ENCODE peak calls at places on chromosomes 16 and 17, in eight cellular contexts. P, L, X, Z, N, Q, W and O are unnamed samples.

GRCh38 chr17:54996441-54996840 is 27.9 kb downstream of the STXBP4 start:
- DNase-seq in P (no peak), L (no peak), X (no peak), Z (no peak), N (no peak), Q (no peak), W (no peak), O (no peak)

GRCh38 chr17:57714660-57715059 is 30.4 kb downstream of the CCDC182 start:
- DNase-seq in P (no peak), L (no peak), X (no peak), Z (no peak), N (no peak), Q (no peak), W (no peak), O (no peak)

GRCh38 chr17:37062036-37062435 is 113.3 kb downstream of the AATF start:
- DNase-seq in P (no peak), L (no peak), X (no peak), Z (no peak), N (no peak), Q (no peak), W (no peak), O (no peak)

GRCh38 chr17:269616-270514 is 82.7 kb downstream of the RPH3AL start:
- DNase-seq in P (peak), L (no peak), X (no peak), Z (no peak), N (peak), Q (no peak), W (peak), O (peak)

GRCh38 chr17:59357929-59358328 is 26.5 kb downstream of the YPEL2 start:
- DNase-seq in P (no peak), L (no peak), X (no peak), Z (no peak), N (no peak), Q (no peak), W (no peak), O (no peak)

GRCh38 chr16:20806168-20807050 is at the start of the genes ERI2 and REXO5:
- DNase-seq in P (peak), L (peak), X (peak), Z (peak), N (peak), Q (peak), W (peak), O (peak)

GRCh38 chr16:85136705-85137322 is 24.5 kb upstream of the CIBAR2 start:
- DNase-seq in P (peak), L (no peak), X (no peak), Z (peak), N (no peak), Q (no peak), W (peak), O (no peak)

GRCh38 chr17:18974407-18975149 is 22.6 kb downstream of the SLC5A10 start:
- DNase-seq in P (no peak), L (no peak), X (no peak), Z (no peak), N (no peak), Q (no peak), W (no peak), O (no peak)

GRCh38 chr16:64410306-64410705 is 711.6 kb downstream of the CDH11 start:
- DNase-seq in P (no peak), L (no peak), X (no peak), Z (peak), N (no peak), Q (no peak), W (no peak), O (no peak)

GRCh38 chr16:30491744-30492308 is 19.3 kb downstream of the ITGAL start:
- DNase-seq in P (no peak), L (no peak), X (peak), Z (peak), N (no peak), Q (no peak), W (no peak), O (no peak)

GRCh38 chr16:56625140-56625942 is at the start of gene MT1E:
- DNase-seq in P (peak), L (no peak), X (no peak), Z (peak), N (peak), Q (no peak), W (peak), O (no peak)

GRCh38 chr17:60720763-60721531 is 43.3 kb downstream of the BCAS3 start:
- DNase-seq in P (no peak), L (no peak), X (peak), Z (peak), N (no peak), Q (peak), W (peak), O (no peak)

GRCh38 chr16:81694494-81695285 is 84.4 kb upstream of the PLCG2 start:
- DNase-seq in P (no peak), L (no peak), X (no peak), Z (peak), N (no peak), Q (no peak), W (no peak), O (no peak)

GRCh38 chr17:57407287-57408063 is 151.2 kb downstream of the MSI2 start:
- DNase-seq in P (no peak), L (no peak), X (no peak), Z (no peak), N (no peak), Q (no peak), W (no peak), O (no peak)

GRCh38 chr17:5011928-5012327 is 14.2 kb downstream of the KIF1C start:
- DNase-seq in P (no peak), L (no peak), X (no peak), Z (peak), N (no peak), Q (no peak), W (no peak), O (no peak)

GRCh38 chr17:28341516-28341915 is 6.0 kb downstream of the TNFAIP1 start:
- DNase-seq in P (no peak), L (no peak), X (no peak), Z (no peak), N (no peak), Q (no peak), W (no peak), O (no peak)

GRCh38 chr17:8122923-8123694 is 797 bp downstream of the HES7 start:
- DNase-seq in P (no peak), L (no peak), X (peak), Z (no peak), N (no peak), Q (peak), W (peak), O (no peak)

GRCh38 chr16:89162314-89162713 is 9.2 kb upstream of the CDH15 start:
- DNase-seq in P (no peak), L (no peak), X (no peak), Z (no peak), N (no peak), Q (no peak), W (no peak), O (no peak)

GRCh38 chr17:42202696-42203095 is 8.4 kb upstream of the GHDC start:
- DNase-seq in P (no peak), L (no peak), X (no peak), Z (no peak), N (no peak), Q (no peak), W (no peak), O (no peak)

GRCh38 chr17:78313735-78314648 is 45.9 kb downstream of the SOCS3 start:
- DNase-seq in P (peak), L (peak), X (peak), Z (peak), N (no peak), Q (peak), W (peak), O (peak)

GRCh38 chr17:63041251-63041650 is 75.2 kb downstream of the TANC2 start:
- DNase-seq in P (no peak), L (no peak), X (no peak), Z (no peak), N (no peak), Q (no peak), W (no peak), O (no peak)

GRCh38 chr16:49969356-49970030 is 55.5 kb upstream of the CNEP1R1 start:
- DNase-seq in P (no peak), L (no peak), X (no peak), Z (peak), N (no peak), Q (no peak), W (peak), O (no peak)

GRCh38 chr17:31497431-31497830 is 106.0 kb downstream of the RAB11FIP4 start:
- DNase-seq in P (no peak), L (no peak), X (no peak), Z (no peak), N (no peak), Q (no peak), W (no peak), O (no peak)

GRCh38 chr17:81309140-81309858 is 14.2 kb upstream of the SLC38A10 start:
- DNase-seq in P (peak), L (no peak), X (peak), Z (peak), N (no peak), Q (no peak), W (peak), O (no peak)

GRCh38 chr17:75634376-75634740 is 1.1 kb downstream of the SMIM5 start:
- DNase-seq in P (no peak), L (no peak), X (no peak), Z (no peak), N (no peak), Q (no peak), W (peak), O (no peak)

GRCh38 chr16:67034478-67034877 is 5.5 kb downstream of the CBFB start:
- DNase-seq in P (no peak), L (no peak), X (no peak), Z (peak), N (no peak), Q (no peak), W (no peak), O (no peak)

GRCh38 chr16:62035115-62036092 is 834 bp downstream of the CDH8 start:
- DNase-seq in P (no peak), L (peak), X (no peak), Z (no peak), N (no peak), Q (no peak), W (peak), O (peak)

GRCh38 chr16:70480127-70481105 is 26.0 kb downstream of the FCSK start:
- DNase-seq in P (no peak), L (no peak), X (no peak), Z (no peak), N (no peak), Q (no peak), W (no peak), O (no peak)

GRCh38 chr16:1749152-1750117 is 21.9 kb downstream of the NME3 start:
- DNase-seq in P (no peak), L (no peak), X (no peak), Z (no peak), N (no peak), Q (no peak), W (no peak), O (no peak)

GRCh38 chr16:1257561-1258217 is 1.8 kb downstream of the TPSD1 start:
- DNase-seq in P (no peak), L (no peak), X (no peak), Z (no peak), N (no peak), Q (no peak), W (no peak), O (peak)

GRCh38 chr17:50208611-50209061 is 7.2 kb upstream of the COL1A1 start:
- DNase-seq in P (peak), L (no peak), X (no peak), Z (peak), N (no peak), Q (no peak), W (no peak), O (no peak)

GRCh38 chr17:4869599-4869998 is 29.7 kb upstream of the C17orf107 start:
- DNase-seq in P (no peak), L (no peak), X (no peak), Z (no peak), N (no peak), Q (no peak), W (no peak), O (no peak)

DNA sequence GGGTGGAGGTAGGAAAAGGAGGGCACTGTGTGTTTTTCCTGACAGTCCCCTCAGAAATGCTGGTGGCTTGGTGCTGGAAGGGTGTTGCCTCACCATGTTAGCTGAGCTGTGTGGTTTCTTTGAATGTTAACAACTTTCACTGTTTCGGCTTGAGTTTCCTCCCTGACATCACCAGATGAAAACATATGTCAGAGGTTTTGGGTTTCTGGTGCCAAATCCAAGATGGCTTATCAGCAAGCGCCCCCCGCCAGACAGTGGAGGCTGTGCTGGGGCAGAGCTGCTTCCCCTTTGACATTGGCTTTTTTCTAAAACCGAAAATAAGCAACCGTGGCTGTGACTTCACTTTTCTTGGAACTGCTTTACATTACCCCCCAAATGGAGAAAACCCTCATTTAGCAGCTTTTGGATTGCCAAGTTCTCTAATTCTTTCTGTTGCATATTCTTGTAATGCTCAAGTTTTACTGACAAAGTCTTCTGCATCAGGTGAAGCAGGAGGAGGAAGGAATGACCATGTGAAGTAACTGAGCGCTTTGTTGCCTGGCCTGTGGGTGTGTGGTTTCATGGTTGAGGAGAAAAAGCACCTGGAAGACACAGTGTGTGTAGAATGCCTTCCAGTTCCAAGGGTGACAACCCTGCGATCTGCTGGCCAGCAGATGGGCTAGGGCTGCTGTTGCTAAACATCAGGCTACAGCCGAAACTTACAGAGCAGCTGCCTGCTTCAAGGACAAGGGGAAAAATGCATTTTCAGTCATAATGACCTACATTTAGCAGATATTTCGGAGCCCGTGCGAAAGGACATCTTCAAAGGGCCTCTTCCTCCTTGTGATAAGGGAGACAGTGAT is 9.7 kb downstream of the RMI2 start:
- DNase-seq in P (peak), L (no peak), X (no peak), Z (peak), N (no peak), Q (peak), W (no peak), O (no peak)
- TF ChIP-seq CTCF in P (no peak), L (no peak), X (no peak), Z (no peak), N (no peak), Q (peak), W (no peak), O (no peak)

GRCh38 chr17:64240261-64240740 is 22.8 kb downstream of the TEX2 start:
- DNase-seq in P (no peak), L (no peak), X (no peak), Z (peak), N (no peak), Q (no peak), W (no peak), O (no peak)
- TF ChIP-seq CTCF in P (no peak), L (peak), X (no peak), Z (peak), N (no peak), Q (no peak), W (no peak), O (peak)

GRCh38 chr16:71723537-71724319 is 773 bp downstream of the PHLPP2 start:
- DNase-seq in P (peak), L (peak), X (peak), Z (peak), N (peak), Q (peak), W (peak), O (peak)
- TF ChIP-seq CTCF in P (no peak), L (no peak), X (no peak), Z (no peak), N (no peak), Q (peak), W (no peak), O (peak)

GRCh38 chr16:27444470-27444869 is 42.5 kb downstream of the IL21R start:
- DNase-seq in P (peak), L (no peak), X (no peak), Z (no peak), N (no peak), Q (no peak), W (peak), O (no peak)

GRCh38 chr16:27439273-27440018 is 37.5 kb downstream of the IL21R start:
- DNase-seq in P (peak), L (no peak), X (no peak), Z (no peak), N (peak), Q (no peak), W (peak), O (no peak)

GRCh38 chr16:27441276-27441675 is 39.3 kb downstream of the IL21R start:
- DNase-seq in P (peak), L (no peak), X (no peak), Z (no peak), N (no peak), Q (no peak), W (peak), O (no peak)

GRCh38 chr16:27444015-27444414 is 42.0 kb downstream of the IL21R start:
- DNase-seq in P (no peak), L (no peak), X (no peak), Z (peak), N (no peak), Q (no peak), W (no peak), O (no peak)

DNA sequence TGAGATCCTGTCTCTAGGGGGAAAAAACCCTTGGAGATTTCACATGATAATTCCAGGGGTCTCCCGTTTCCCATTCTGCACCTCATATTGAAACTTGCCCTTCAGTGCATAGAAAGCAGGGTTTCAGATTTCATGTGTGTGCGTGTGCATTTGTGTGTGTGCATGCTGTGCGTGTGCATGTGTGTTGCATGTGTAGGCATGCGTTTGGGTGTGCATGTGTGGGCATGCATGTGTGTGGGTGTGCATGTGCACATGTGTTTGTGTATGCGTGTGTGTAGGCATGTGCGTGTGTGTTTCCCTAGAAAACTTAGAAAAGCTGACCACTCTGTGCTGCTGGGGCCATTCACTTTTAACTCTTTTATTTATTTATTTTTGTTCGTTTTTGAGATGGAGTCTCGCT is 40.0 kb downstream of the IL21R start:
- DNase-seq in P (peak), L (no peak), X (no peak), Z (no peak), N (no peak), Q (no peak), W (no peak), O (no peak)
- TF ChIP-seq CTCF in P (no peak), L (no peak), X (no peak), Z (no peak), N (no peak), Q (no peak), W (no peak), O (no peak)

DNA sequence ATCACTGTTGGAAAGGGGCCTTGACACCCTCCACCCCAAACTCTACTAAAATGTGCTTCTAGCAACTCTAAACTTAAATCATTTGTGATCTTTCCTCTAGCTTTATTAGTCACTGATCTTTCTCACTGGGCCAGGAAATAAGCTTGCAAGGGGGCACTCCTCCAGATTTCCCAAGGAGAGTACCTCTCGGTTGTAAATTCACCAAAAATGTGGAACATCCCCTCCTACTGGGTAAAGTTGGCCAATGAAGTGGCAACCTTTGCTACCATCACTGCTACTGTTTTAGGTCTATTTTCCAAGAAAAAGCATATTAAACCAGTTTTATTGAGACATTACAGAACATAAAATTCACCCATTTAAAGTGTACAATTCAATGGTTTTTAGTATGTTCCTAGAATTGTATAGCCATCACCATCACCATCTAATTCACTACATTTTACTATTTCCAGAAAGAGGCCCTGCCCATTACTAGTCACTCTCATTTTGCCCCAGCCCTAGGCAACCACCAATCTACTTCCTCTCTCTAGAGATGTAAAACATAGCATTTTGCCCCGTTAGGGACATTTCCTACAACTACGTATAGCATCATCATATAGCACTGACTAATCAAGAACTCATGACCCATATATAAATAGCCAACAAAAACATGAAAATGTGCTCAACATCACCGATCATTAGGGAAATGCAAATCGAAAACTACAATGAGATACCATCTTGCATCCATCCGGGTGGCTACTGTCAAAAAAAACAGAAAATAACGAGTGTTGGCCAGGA is 44.6 kb upstream of the ADCY9 start:
- DNase-seq in P (no peak), L (no peak), X (no peak), Z (peak), N (no peak), Q (no peak), W (no peak), O (no peak)
- TF ChIP-seq CTCF in P (no peak), L (no peak), X (no peak), Z (peak), N (no peak), Q (no peak), W (no peak), O (no peak)

GRCh38 chr17:20225162-20226115 is 216.3 kb downstream of the SPECC1 start:
- DNase-seq in P (no peak), L (no peak), X (no peak), Z (no peak), N (no peak), Q (no peak), W (no peak), O (no peak)
- TF ChIP-seq CTCF in P (no peak), L (peak), X (peak), Z (peak), N (peak), Q (no peak), W (no peak), O (no peak)

GRCh38 chr16:79874391-79874790 is 273.9 kb upstream of the MAF start:
- DNase-seq in P (peak), L (no peak), X (no peak), Z (no peak), N (no peak), Q (no peak), W (no peak), O (no peak)
- TF ChIP-seq CTCF in P (no peak), L (no peak), X (no peak), Z (no peak), N (no peak), Q (no peak), W (no peak), O (no peak)